ENCODE peak calls at places on chromosomes 11 and 22, in eight cellular contexts. P is CD8-positive, alpha-beta memory T cell; A is cardiac fibroblast; H is AG09309; V is astrocyte of the cerebellum; G is left lung; F is HCT116; O is spleen. E is an unnamed sample.

GRCh38 chr22:37189011-37189466 is 992 bp upstream of the C1QTNF6 start:
- DNase-seq in P (no peak), H (no peak), F (peak; percentile 58), G (no peak), O (no peak), A (peak; percentile 83), V (no peak), E (no peak)

GRCh38 chr11:132312616-132313210 is 942.3 kb downstream of the NTM start:
- DNase-seq in V (peak; percentile 38), P (no peak), O (no peak), H (peak; percentile 2), G (no peak), F (no peak), A (peak; percentile 29), E (no peak)

GRCh38 chr22:31637375-31637937 is 24.6 kb downstream of the PISD start:
- DNase-seq in V (no peak), P (no peak), G (peak; percentile 70), A (no peak), F (no peak), H (no peak), O (peak; percentile 94), E (no peak)

GRCh38 chr22:44540756-44541670 is 43.0 kb upstream of the RTL6 start:
- DNase-seq in O (no peak), H (no peak), P (no peak), V (no peak), G (no peak), F (no peak), A (peak; percentile 37), E (no peak)

GRCh38 chr11:78061921-78062311 is 1.7 kb upstream of the THRSP start:
- DNase-seq in V (no peak), F (no peak), A (peak; percentile 30), G (no peak), O (no peak), H (no peak), P (no peak), E (no peak)

GRCh38 chr11:67120881-67121710 is 2.0 kb downstream of the KDM2A start:
- DNase-seq in H (no peak), F (no peak), A (peak; percentile 33), V (no peak), G (no peak), P (no peak), O (no peak), E (no peak)

GRCh38 chr11:46727952-46728658 is 9.1 kb downstream of the F2 start:
- DNase-seq in A (no peak), V (no peak), F (no peak), H (no peak), O (peak; percentile 54), P (no peak), G (no peak), E (no peak)

GRCh38 chr22:44187652-44188230 is 7.0 kb downstream of the PARVG start:
- DNase-seq in F (no peak), P (no peak), A (no peak), O (no peak), G (no peak), V (no peak), H (no peak), E (no peak)

GRCh38 chr22:44337658-44338004 is 24.9 kb upstream of the SHISAL1 start:
- DNase-seq in O (no peak), V (no peak), A (peak; percentile 72), F (no peak), G (peak; percentile 55), H (no peak), P (no peak), E (peak; percentile 29)

GRCh38 chr11:96162816-96163499 is 180.0 kb downstream of the MAML2 start:
- DNase-seq in P (no peak), V (peak; percentile 92), H (peak; percentile 85), A (peak; percentile 99), O (no peak), F (no peak), G (no peak), E (peak; percentile 76)

GRCh38 chr11:66743271-66743968 is 14.4 kb upstream of the SPTBN2 start:
- DNase-seq in P (no peak), F (no peak), O (no peak), G (peak; percentile 72), H (no peak), V (no peak), A (no peak), E (no peak)

GRCh38 chr22:42697542-42698013 is 23.1 kb downstream of the A4GALT start:
- DNase-seq in G (no peak), H (no peak), O (no peak), V (no peak), A (peak; percentile 96), P (no peak), F (peak; percentile 49), E (peak; percentile 44)

GRCh38 chr11:89235976-89236375 is 58.3 kb downstream of the TYR start:
- DNase-seq in V (peak; percentile 33), P (no peak), G (no peak), A (no peak), H (no peak), F (no peak), O (no peak), E (no peak)

GRCh38 chr11:45774023-45774655 is 30.8 kb upstream of the SLC35C1 start:
- DNase-seq in G (no peak), F (no peak), V (no peak), H (no peak), P (no peak), O (no peak), A (no peak), E (no peak)

GRCh38 chr11:10483584-10483983 is 28.5 kb downstream of the AMPD3 start:
- DNase-seq in V (no peak), P (no peak), G (no peak), H (no peak), O (peak; percentile 56), F (no peak), A (no peak), E (no peak)

GRCh38 chr11:24734742-24735141 is 237.9 kb downstream of the LUZP2 start:
- DNase-seq in H (no peak), P (no peak), A (no peak), V (no peak), G (no peak), O (no peak), F (no peak), E (no peak)

GRCh38 chr11:68471360-68472340 is 11.1 kb downstream of the PPP6R3 start:
- DNase-seq in P (peak; percentile 56), V (peak; percentile 83), G (no peak), H (peak; percentile 92), F (no peak), O (peak; percentile 43), A (peak; percentile 89), E (no peak)

GRCh38 chr11:87368151-87368550 is 330.4 kb downstream of the TMEM135 start:
- DNase-seq in V (no peak), O (no peak), P (no peak), H (no peak), F (no peak), A (no peak), G (no peak), E (no peak)

GRCh38 chr11:67238894-67239794 is 27.1 kb upstream of the GRK2 start:
- DNase-seq in H (no peak), O (no peak), F (no peak), G (no peak), A (peak; percentile 26), V (no peak), P (no peak), E (no peak)

GRCh38 chr11:99260696-99261095 is 239.9 kb downstream of the CNTN5 start:
- DNase-seq in V (no peak), O (no peak), P (no peak), H (no peak), G (no peak), A (no peak), F (no peak), E (no peak)

GRCh38 chr11:42543844-42544243 is 768.0 kb upstream of the API5 start:
- DNase-seq in P (no peak), A (no peak), F (no peak), H (no peak), O (no peak), G (no peak), V (no peak), E (no peak)
- H3K4me3 ChIP-seq in P (no peak overlapping the region), A (no peak overlapping the region), F (no peak overlapping the region), H (no peak overlapping the region), O (no peak overlapping the region), G (no peak overlapping the region), V (no peak overlapping the region), E (no peak overlapping the region)

DNA sequence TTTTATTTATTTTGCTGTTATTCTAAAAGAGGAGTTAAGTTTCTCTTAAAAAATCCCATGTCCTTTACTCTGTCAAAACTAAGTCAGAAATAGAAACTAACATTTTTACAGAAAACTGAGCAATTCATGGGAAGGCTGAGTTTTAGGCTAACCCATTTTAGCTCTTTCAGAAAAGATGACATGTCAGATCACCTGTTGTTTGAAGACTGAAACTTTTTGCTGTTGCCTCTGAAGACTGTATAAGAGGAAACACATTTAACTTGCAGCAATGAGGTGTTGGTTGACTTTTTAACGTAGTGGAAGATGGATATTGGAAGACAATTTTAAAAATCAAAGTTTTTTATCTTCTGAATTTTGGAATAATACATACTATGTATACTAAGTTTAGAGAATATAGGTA is 115.4 kb downstream of the METTL15 start:
- DNase-seq in A (no peak), V (no peak), F (no peak), O (no peak), H (no peak), G (no peak), P (no peak), E (no peak)
- H3K4me3 ChIP-seq in A (no peak overlapping the region), V (no peak overlapping the region), F (no peak overlapping the region), O (no peak overlapping the region), H (no peak overlapping the region), G (no peak overlapping the region), P (no peak overlapping the region), E (no peak overlapping the region)

GRCh38 chr22:39240841-39241631 is 3.7 kb downstream of the PDGFB start:
- DNase-seq in A (no peak), P (peak; percentile 50), F (peak; percentile 64), V (no peak), G (peak; percentile 60), H (no peak), O (no peak), E (no peak)
- H3K4me3 ChIP-seq in A (no peak overlapping the region), P (peak overlapping the region; percentile 58), F (peak overlapping the region; percentile 80), V (no peak overlapping the region), G (peak overlapping the region; percentile 54), H (no peak overlapping the region), O (no peak overlapping the region), E (no peak overlapping the region)

GRCh38 chr22:20430101-20430640 is 7.5 kb downstream of the SCARF2 start:
- DNase-seq in V (no peak), H (no peak), O (peak; percentile 77), P (no peak), G (peak; percentile 26), F (no peak), A (no peak), E (no peak)
- H3K4me3 ChIP-seq in V (no peak overlapping the region), H (no peak overlapping the region), O (peak overlapping the region; percentile 69), P (peak overlapping the region; percentile 82), G (peak overlapping the region; percentile 24), F (peak overlapping the region; percentile 33), A (no peak overlapping the region), E (no peak overlapping the region)

GRCh38 chr11:41497974-41498373 is 38.5 kb upstream of the LRRC4C start:
- DNase-seq in V (peak; percentile 35), G (no peak), O (no peak), P (no peak), H (no peak), A (peak; percentile 13), F (no peak), E (no peak)

GRCh38 chr11:41494716-41495115 is 35.3 kb upstream of the LRRC4C start:
- DNase-seq in F (no peak), A (no peak), G (no peak), P (no peak), O (no peak), H (no peak), V (no peak), E (no peak)

GRCh38 chr11:41499429-41499828 is 40.0 kb upstream of the LRRC4C start:
- DNase-seq in A (no peak), F (no peak), H (no peak), G (no peak), P (no peak), V (no peak), O (no peak), E (no peak)

GRCh38 chr11:41498726-41499125 is 39.3 kb upstream of the LRRC4C start:
- DNase-seq in H (no peak), O (no peak), F (no peak), P (no peak), G (no peak), A (peak; percentile 50), V (no peak), E (no peak)
- H3K4me3 ChIP-seq in H (no peak overlapping the region), O (no peak overlapping the region), F (no peak overlapping the region), P (no peak overlapping the region), G (no peak overlapping the region), A (no peak overlapping the region), V (no peak overlapping the region), E (no peak overlapping the region)